ENCODE peak calls at places on chromosome 19, in seven cellular contexts. Z is cardiac fibroblast; T is SHP77 treated with DMSO at 0.1 percent for 48 hours; L is NCI-H1105 treated with DMSO at 0.1 percent for 48 hours; C is Right ventricle myocardium superior; N is activated CD8-positive, alpha-beta T cell treated with anti-CD3 and anti-CD28 coated beads, Interleukin-2, amount 10 ng/mL, durations not matched to agents 7 days and 5 days; S is NCI-H2171 treated with DMSO at 0.1 percent for 48 hours. P is an unnamed sample.

GRCh38 chr19:1173160-1173844 is 766 bp downstream of the SBNO2 start:
- DNase-seq in Z (no peak), T (no peak), L (no peak), C (no peak), N (peak; percentile 38), S (no peak), P (no peak)

GRCh38 chr19:13783565-13784500 is 9.6 kb downstream of the C19orf53 start:
- DNase-seq in Z (no peak), T (no peak), L (no peak), C (no peak), N (no peak), S (no peak), P (no peak)

GRCh38 chr19:41175825-41176734 is 16.9 kb upstream of the CYP2S1 start:
- DNase-seq in Z (peak; percentile 68), T (no peak), L (no peak), C (peak; percentile 54), N (peak; percentile 75), S (no peak), P (peak; percentile 69)

GRCh38 chr19:5122671-5123409 is 153.9 kb downstream of the KDM4B start:
- DNase-seq in Z (no peak), T (no peak), L (no peak), C (no peak), N (no peak), S (no peak), P (no peak)

GRCh38 chr19:40567040-40567749 is 9.5 kb upstream of the SHKBP1 start:
- DNase-seq in Z (no peak), T (no peak), L (no peak), C (no peak), N (no peak), S (peak; percentile 19), P (no peak)

GRCh38 chr19:7857727-7858701 is 16.2 kb downstream of the PRR36 start:
- DNase-seq in Z (no peak), T (no peak), L (peak; percentile 62), C (no peak), N (no peak), S (peak; percentile 95), P (no peak)

GRCh38 chr19:19459707-19460251 is 54.3 kb downstream of the GATAD2A start:
- DNase-seq in Z (peak; percentile 56), T (peak; percentile 24), L (no peak), C (peak; percentile 64), N (peak; percentile 82), S (no peak), P (peak; percentile 73)

GRCh38 chr19:38293281-38293680 is 10.8 kb upstream of the C19orf33 start:
- DNase-seq in Z (no peak), T (no peak), L (no peak), C (no peak), N (no peak), S (no peak), P (no peak)

GRCh38 chr19:55355213-55355821 is 798 bp upstream of the COX6B2 start:
- DNase-seq in Z (no peak), T (no peak), L (no peak), C (no peak), N (no peak), S (peak; percentile 25), P (no peak)

GRCh38 chr19:4375620-4376228 is 24.6 kb downstream of the SH3GL1 start:
- DNase-seq in Z (peak; percentile 85), T (peak; percentile 6), L (no peak), C (peak; percentile 55), N (no peak), S (peak; percentile 85), P (peak; percentile 59)

P was measured in brain microvascular endothelial cell.